ENCODE peak calls at places on chromosomes 16 and 17, in four cellular contexts. U is WTC11, O is stomach, M is HFFc6. R is an unnamed sample.

GRCh38 chr17:32929288-32929574 is 1.3 kb downstream of the TMEM98 start:
- DNase-seq in U (peak; percentile 28), O (no peak), M (no peak), R (no peak)

GRCh38 chr16:189604-190186 is 9.4 kb downstream of the HBQ1 start:
- DNase-seq in U (no peak), O (no peak), M (no peak), R (no peak)

GRCh38 chr17:82943751-82944150 is 103.9 kb upstream of the ZNF750 start:
- DNase-seq in U (peak; percentile 1), O (no peak), M (no peak), R (no peak)

GRCh38 chr17:45129426-45129939 is 2.8 kb downstream of the PLCD3 start:
- DNase-seq in U (no peak), O (no peak), M (no peak), R (no peak)

GRCh38 chr17:4261452-4261851 is 2.3 kb downstream of the ANKFY1 start:
- DNase-seq in U (no peak), O (no peak), M (no peak), R (no peak)

GRCh38 chr17:60155815-60156214 is 6.0 kb downstream of the CA4 start:
- DNase-seq in U (no peak), O (no peak), M (no peak), R (no peak)

GRCh38 chr17:31858647-31859486 is at the start of gene COPRS:
- DNase-seq in U (peak; percentile 81), O (peak; percentile 91), M (peak; percentile 69), R (peak; percentile 89)

GRCh38 chr16:56614549-56614991 is 6.2 kb downstream of the MT2A start:
- DNase-seq in U (no peak), O (no peak), M (peak; percentile 60), R (no peak)

GRCh38 chr17:21218831-21219380 is 4.9 kb upstream of the TMEM11 start:
- DNase-seq in U (no peak), O (no peak), M (no peak), R (no peak)

GRCh38 chr17:58615768-58616659 is 75.8 kb downstream of the TEX14 start:
- DNase-seq in U (no peak), O (no peak), M (no peak), R (no peak)

GRCh38 chr17:1709971-1710806 is at the start of gene TLCD2:
- DNase-seq in U (peak; percentile 73), O (peak; percentile 80), M (peak; percentile 55), R (peak; percentile 53)

GRCh38 chr17:81256616-81257015 is 17.5 kb downstream of the NDUFAF8 start:
- DNase-seq in U (no peak), O (no peak), M (peak; percentile 20), R (no peak)

GRCh38 chr16:67942200-67942509 is 1.8 kb downstream of the LCAT start:
- DNase-seq in U (peak; percentile 78), O (no peak), M (no peak), R (peak; percentile 61)

GRCh38 chr17:8481089-8481488 is 45.4 kb downstream of the NDEL1 start:
- DNase-seq in U (no peak), O (no peak), M (no peak), R (no peak)

GRCh38 chr17:876272-876671 is 94.1 kb downstream of the MRM3 start:
- DNase-seq in U (no peak), O (no peak), M (no peak), R (no peak)

GRCh38 chr17:49130891-49131290 is 1.7 kb upstream of the B4GALNT2 start:
- DNase-seq in U (no peak), O (no peak), M (no peak), R (no peak)

GRCh38 chr17:80270836-80271235 is 10.2 kb downstream of the RNF213 start:
- DNase-seq in U (peak; percentile 82), O (no peak), M (peak; percentile 16), R (peak; percentile 63)

GRCh38 chr17:4324463-4324862 is 42.0 kb downstream of the UBE2G1 start:
- DNase-seq in U (no peak), O (no peak), M (no peak), R (no peak)

GRCh38 chr17:68054296-68054900 is 18.9 kb downstream of the KPNA2 start:
- DNase-seq in U (no peak), O (peak; percentile 32), M (peak; percentile 41), R (no peak)

GRCh38 chr17:49603238-49603637 is 27.6 kb downstream of the NXPH3 start:
- DNase-seq in U (no peak), O (no peak), M (no peak), R (no peak)

GRCh38 chr17:13940858-13941665 is 128.2 kb upstream of the COX10 start:
- DNase-seq in U (no peak), O (no peak), M (peak; percentile 85), R (no peak)
- TF ChIP-seq CTCF in U (no peak), O (no peak), M (peak; percentile 52), R (no peak)

GRCh38 chr17:61158372-61158771 is 241.3 kb upstream of the TBX2 start:
- DNase-seq in U (no peak), O (no peak), M (no peak), R (no peak)

GRCh38 chr17:61160789-61161440 is 238.7 kb upstream of the TBX2 start:
- DNase-seq in U (no peak), O (no peak), M (no peak), R (no peak)

GRCh38 chr17:61155590-61156181 is 244.0 kb upstream of the TBX2 start:
- DNase-seq in U (no peak), O (no peak), M (no peak), R (no peak)

GRCh38 chr17:61159415-61159814 is 240.2 kb upstream of the TBX2 start:
- DNase-seq in U (no peak), O (no peak), M (no peak), R (no peak)

GRCh38 chr17:61157246-61157887 is 242.3 kb upstream of the TBX2 start:
- DNase-seq in U (no peak), O (no peak), M (peak; percentile 38), R (no peak)
- TF ChIP-seq CTCF in U (no peak), O (no peak), M (peak; percentile 38), R (no peak)

GRCh38 chr16:84785843-84786538 is 33.8 kb upstream of the CRISPLD2 start:
- DNase-seq in U (no peak), O (peak; percentile 91), M (peak; percentile 29), R (no peak)
- TF ChIP-seq CTCF in U (no peak), O (no peak), M (no peak), R (no peak)

DNA sequence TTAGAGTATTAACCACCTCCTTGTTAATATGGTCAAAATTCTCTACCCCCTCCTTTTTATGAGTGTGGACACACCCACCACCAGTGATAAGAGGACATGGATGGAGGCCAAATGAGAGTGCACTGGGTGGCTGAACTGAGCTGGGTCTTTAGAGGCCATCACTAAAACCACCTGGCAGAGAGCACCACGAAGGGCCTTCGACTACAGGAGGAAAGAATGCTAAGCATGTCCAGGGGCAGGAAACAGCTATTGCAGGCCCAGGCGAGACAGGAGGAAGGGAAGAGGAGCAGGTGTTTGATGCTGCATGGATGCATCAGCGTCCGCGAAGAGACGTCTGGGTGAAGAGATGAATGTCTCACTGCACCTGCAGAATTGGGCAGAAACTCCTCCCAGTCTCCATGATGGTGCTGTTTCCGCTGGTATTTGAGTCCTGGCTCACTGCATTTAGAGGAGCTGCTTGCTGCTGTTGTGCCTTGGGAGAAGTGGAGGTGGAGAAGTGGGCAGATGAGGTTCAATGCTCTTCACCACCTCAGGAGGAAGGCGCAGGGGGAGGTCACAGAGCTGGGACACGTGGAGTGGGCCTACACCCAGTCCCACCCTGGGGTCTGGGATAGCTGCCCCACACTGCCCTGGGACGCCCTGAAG is 33.2 kb downstream of the SPHK1 start:
- DNase-seq in U (no peak), O (no peak), M (no peak), R (no peak)
- TF ChIP-seq CTCF in U (no peak), O (no peak), M (no peak), R (no peak)

GRCh38 chr16:88651276-88651988 is 579 bp upstream of the CYBA start:
- DNase-seq in U (no peak), O (peak; percentile 63), M (no peak), R (peak; percentile 35)
- TF ChIP-seq CTCF in U (no peak), O (no peak), M (no peak), R (no peak)

DNA sequence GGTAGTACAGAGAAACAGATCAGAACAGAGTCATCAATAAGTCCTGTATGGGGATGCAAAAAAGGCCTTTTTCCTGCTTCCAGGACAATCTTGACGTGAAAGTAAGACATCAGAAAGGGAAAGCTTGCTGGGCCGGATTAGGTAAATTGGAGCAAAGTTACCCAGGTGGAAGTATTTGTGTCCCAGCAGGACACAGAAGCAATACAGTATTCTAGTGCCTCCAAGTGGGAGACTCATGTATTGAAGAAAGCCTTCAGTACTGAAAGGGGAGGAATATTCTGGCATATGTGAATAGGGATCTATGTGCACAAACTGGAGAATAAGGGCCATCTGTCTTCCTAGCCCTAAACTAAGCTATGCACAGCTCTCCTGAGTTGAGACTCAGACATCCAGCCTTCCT is 327.2 kb upstream of the CDH8 start:
- DNase-seq in U (no peak), O (no peak), M (no peak), R (no peak)
- TF ChIP-seq CTCF in U (peak; percentile 24), O (no peak), M (no peak), R (no peak)

DNA sequence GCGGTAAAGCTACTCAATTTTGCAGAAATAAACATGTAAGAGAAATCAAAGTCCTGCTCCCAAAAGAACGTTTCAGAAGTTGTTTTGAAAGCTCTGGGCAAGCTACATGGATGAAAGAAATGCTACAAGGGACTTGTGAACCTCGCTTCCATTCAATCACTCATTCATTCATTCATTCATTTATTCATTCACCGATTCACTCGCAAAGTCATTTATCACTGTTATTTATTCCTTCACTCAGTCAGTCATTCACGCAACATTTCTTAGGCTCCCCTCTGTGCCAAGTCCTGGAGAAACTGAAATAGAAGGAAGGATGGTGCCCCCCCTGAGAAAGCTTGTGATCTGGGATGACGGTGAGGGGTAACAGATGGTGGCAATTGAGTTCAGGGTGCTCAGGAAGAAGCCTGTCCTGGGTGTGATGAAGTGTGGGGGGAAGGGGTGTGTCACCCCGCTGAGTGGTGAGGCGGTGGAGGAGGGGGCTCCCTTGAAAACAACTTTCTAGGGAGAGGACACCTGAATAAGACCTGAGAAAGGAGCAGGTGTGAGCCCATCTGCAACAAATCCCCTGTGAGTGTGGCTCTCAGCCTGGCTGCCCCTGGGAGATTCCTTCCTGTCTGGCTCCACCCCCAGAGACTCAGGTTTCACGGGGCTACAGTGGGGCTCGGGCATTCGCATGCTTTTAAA is 36.3 kb upstream of the PRSS54 start:
- DNase-seq in U (peak; percentile 73), O (no peak), M (no peak), R (peak; percentile 15)
- TF ChIP-seq CTCF in U (no peak), O (no peak), M (no peak), R (no peak)

R was measured in endothelial cell.